ENCODE peak calls at places on chromosome 21, in eight cellular contexts. G is foreskin fibroblast, V is PC-3, K is GM23248, A is HCT116, P is bronchial epithelial cell, X is AG04450, H is tibial artery. W is an unnamed sample.

GRCh38 chr21:19810779-19811178 is 1187.4 kb upstream of the NCAM2 start:
- DNase-seq in V (no peak), H (no peak), G (no peak), P (no peak), X (no peak), K (no peak), A (no peak), W (no peak)

GRCh38 chr21:31354604-31355443 is 10.8 kb upstream of the TIAM1 start:
- DNase-seq in K (peak), A (peak), V (peak), H (no peak), P (peak), X (peak), G (peak), W (peak)

GRCh38 chr21:45970674-45971486 is 10.7 kb upstream of the COL6A1 start:
- DNase-seq in P (no peak), X (no peak), H (peak), V (peak), G (no peak), A (no peak), K (peak), W (no peak)

GRCh38 chr21:34836933-34837505 is 168.2 kb downstream of the CLIC6 start:
- DNase-seq in G (no peak), V (no peak), A (no peak), K (peak), P (no peak), X (no peak), H (no peak), W (no peak)

GRCh38 chr21:28256420-28256831 is 736.3 kb downstream of the LTN1 start:
- DNase-seq in P (no peak), G (peak), K (peak), X (no peak), A (no peak), V (no peak), H (no peak), W (no peak)

GRCh38 chr21:17089121-17089520 is 423.7 kb upstream of the CXADR start:
- DNase-seq in P (peak), K (no peak), X (no peak), G (no peak), H (no peak), A (no peak), V (peak), W (no peak)

GRCh38 chr21:39660191-39660590 is 47.5 kb downstream of the B3GALT5 start:
- DNase-seq in P (no peak), V (peak), K (peak), H (no peak), A (no peak), G (peak), X (peak), W (no peak)

GRCh38 chr21:43936186-43936967 is 71.4 kb downstream of the AGPAT3 start:
- DNase-seq in H (peak), K (peak), G (no peak), P (no peak), V (no peak), X (no peak), A (no peak), W (no peak)

GRCh38 chr21:34801519-34802132 is 132.8 kb downstream of the CLIC6 start:
- DNase-seq in H (no peak), K (no peak), A (no peak), G (no peak), X (no peak), P (peak), V (peak), W (no peak)

GRCh38 chr21:15037095-15037730 is 27.6 kb downstream of the NRIP1 start:
- DNase-seq in G (no peak), X (no peak), A (no peak), H (no peak), K (no peak), P (no peak), V (no peak), W (no peak)

GRCh38 chr21:28773036-28773435 is 219.6 kb downstream of the LTN1 start:
- DNase-seq in A (no peak), H (no peak), P (no peak), K (peak), X (no peak), V (no peak), G (no peak), W (no peak)

DNA sequence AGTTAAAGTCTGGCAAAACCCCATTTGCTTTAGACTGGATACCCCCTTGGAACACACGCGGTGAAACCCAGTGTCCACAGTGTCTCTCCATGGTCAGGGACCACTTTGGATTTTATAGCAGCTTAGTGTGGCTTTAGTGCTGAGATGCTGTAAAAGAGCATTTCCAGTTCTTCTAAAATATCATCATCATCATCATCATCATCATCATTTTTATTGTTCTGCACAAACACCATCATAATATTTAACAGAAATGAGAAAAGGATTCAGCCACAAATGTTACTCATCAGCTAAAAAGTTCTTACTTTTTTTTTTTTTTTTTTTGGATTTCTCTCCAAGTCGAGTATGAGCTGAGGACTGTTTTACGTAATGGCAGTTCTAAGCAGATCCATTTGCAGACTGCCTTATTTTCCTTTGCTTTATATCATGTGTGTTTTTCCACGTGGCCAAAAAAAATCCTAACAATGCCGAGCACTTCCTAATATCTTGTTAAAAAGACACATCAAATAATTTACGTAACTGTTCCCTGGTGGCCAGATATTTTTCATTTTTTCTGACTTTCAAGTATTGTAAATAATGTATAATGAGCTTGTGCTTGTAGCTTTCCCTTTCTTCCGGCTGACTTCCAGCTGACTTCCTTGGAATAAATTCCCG is 62.8 kb downstream of the EVA1C start:
- DNase-seq in H (no peak), X (no peak), K (peak), V (peak), A (no peak), P (no peak), G (peak), W (no peak)
- H3K4me3 ChIP-seq in H (no peak), X (no peak), K (peak), V (peak), A (no peak), P (no peak), G (no peak), W (no peak)

DNA sequence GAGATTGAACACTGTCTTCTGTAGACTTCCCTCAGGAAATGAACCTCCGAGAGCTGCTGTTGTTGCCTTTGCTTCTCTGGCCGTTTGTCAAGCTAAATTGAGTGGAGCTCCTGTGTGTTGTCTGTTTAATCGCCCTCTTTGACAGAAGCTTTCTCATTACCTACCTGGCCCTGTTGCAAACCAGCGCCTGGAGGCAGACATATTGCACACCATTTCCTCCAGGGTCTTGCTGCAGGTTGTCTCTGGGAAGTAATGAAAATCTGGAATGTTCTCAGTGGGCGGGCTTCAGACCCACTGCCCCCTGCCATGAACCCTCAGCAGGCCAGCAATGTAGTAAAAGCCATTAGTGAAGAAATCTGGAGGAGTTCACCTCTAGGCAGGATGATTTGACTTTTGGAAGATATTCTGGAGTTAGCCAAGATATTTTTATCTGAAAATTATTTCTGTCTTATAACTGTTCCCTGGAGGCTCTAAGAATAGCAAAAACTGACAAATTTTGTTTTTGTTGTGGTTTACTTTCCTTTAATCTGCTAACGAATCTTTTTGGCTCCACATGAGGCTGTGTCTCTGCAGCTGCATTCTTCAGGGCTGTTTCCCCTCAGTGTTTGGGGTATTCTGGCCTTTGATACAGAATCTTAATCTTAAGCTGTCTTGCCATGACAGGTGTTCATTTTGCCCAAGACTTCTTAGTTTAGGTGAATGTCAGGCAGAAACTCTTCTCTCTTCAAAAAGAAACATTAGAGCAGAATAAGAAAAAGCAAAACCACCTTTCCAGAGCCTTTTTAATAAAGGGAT is 83.6 kb downstream of the GABPA start:
- DNase-seq in A (no peak), V (no peak), P (no peak), X (no peak), G (no peak), K (no peak), H (no peak), W (no peak)
- H3K4me3 ChIP-seq in A (no peak), V (no peak), P (no peak), X (no peak), G (no peak), K (no peak), H (no peak), W (no peak)

DNA sequence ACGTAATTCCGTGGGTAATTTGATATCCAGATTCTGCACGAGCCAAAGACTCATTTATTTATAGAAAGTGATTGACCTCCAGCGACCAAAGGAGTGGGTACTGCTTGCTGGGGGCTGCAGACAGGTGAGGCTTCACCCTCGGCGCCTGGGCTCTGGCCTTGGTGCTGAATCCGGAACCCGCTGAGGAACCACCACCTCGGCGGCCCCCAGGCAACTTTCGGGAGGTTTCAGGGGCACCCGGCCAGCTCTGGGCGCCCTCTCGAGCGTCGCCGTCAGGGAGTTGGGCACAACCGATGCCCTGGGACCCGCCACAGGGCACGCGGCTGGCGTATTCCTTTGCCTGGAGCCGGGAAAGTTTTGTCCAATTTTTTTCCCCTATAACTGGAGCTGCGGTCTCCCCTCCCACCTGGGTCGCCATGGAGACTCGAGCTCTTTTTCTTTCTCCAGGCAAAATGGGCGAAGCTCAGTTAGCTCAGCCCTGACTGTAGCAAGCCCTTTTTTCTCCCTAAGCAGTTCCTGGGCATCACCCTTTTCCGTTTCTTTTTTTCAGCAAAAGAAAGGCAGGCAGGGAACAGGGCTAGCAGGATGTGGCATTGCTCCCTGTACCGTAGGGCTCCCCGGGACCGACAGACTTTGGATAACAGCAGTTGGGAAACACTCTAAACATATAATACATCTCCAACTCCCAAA is 1.9 kb downstream of the KCNJ6 start:
- DNase-seq in V (peak), H (no peak), A (no peak), P (no peak), G (no peak), K (peak), X (no peak), W (peak)
- H3K4me3 ChIP-seq in V (no peak), H (no peak), A (no peak), P (no peak), G (no peak), K (no peak), X (no peak), W (no peak)

DNA sequence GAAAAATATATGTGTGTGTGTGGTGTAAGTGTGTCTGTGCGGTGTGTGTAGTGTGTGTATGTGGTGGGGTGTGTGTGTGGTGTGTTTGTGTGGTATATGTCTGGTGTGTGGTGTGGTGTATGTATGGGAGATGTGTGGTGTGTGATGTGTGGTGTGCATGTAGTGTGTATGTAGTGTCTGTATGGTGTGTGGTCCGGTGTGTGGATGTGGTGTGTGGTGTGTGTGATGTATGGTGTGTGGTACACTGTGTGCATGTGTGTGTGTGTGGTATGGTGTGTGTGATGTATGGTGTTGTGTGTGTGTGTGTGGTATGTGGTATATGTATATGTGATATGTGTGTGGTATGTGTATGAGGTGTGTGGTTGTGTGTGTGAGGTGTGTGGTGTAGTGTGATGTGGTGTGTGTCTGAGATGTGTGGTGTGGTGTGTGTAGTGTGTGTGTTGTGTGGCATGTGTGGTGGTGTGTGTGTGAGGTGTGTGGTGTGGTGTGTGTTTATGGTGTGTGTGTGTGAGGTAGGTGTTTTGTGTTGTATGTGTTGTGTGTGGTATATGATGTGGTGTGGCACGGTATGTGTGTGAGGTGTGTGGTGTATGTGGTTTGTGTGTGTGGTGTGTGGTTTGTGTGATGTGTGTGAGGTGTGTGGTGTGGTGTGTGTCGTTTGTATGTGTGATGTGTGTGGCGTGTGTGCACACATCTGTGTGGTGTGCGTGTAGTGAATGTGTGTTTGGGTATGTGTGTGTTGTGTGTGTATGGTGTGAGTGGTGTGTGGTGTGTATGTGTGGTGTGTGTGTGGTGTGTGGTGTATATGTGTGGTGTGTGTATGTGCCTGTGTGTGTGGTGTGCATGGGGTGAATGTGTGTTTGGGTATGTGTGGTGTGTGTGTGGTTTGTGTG is 35.3 kb upstream of the ABCG1 start:
- DNase-seq in K (no peak), A (no peak), H (no peak), P (no peak), V (no peak), G (no peak), X (no peak), W (no peak)
- H3K4me3 ChIP-seq in K (no peak), A (no peak), H (no peak), P (no peak), V (no peak), G (no peak), X (no peak), W (no peak)

GRCh38 chr21:41570791-41571355 is 62.9 kb upstream of the TMPRSS2 start:
- DNase-seq in K (no peak), H (no peak), X (no peak), A (no peak), P (no peak), G (no peak), V (no peak), W (no peak)
- H3K4me3 ChIP-seq in K (no peak), H (no peak), X (no peak), A (no peak), P (no peak), G (no peak), V (no peak), W (no peak)

GRCh38 chr21:8988696-8989095 is 1532.7 kb upstream of the TPTE start:
- DNase-seq in P (peak), K (no peak), G (no peak), A (no peak), X (no peak), H (no peak), V (no peak), W (no peak)
- H3K4me3 ChIP-seq in P (no peak), K (no peak), G (no peak), A (no peak), X (no peak), H (no peak), V (no peak), W (no peak)

W was measured in mammary epithelial cell.